ENCODE peak calls at places on chromosomes 4 and X, in eight cellular contexts. One of them, this sample, is unnamed.

GRCh38 chr4:74311696-74312313 is 3.5 kb downstream of the EPGN start:
- DNase-seq in T47D: no peak
- DNase-seq in retina: peak
- DNase-seq in HCEC 1CT: no peak
- DNase-seq in HT1080: peak
- DNase-seq in activated naive CD4-positive, alpha-beta T cell: no peak
- DNase-seq in GM04504: peak
- DNase-seq in activated CD8-positive, alpha-beta memory T cell treated with anti-CD3 and anti-CD28 coated beads for 1 hour: no peak
- DNase-seq in this sample: peak

GRCh38 chrX:10045327-10046000 is 78.3 kb downstream of the CLDN34 start:
- DNase-seq in GM04504: no peak
- DNase-seq in retina: no peak
- DNase-seq in activated CD8-positive, alpha-beta memory T cell treated with anti-CD3 and anti-CD28 coated beads for 1 hour: no peak
- DNase-seq in T47D: no peak
- DNase-seq in HCEC 1CT: no peak
- DNase-seq in HT1080: no peak
- DNase-seq in activated naive CD4-positive, alpha-beta T cell: no peak
- DNase-seq in this sample: no peak

GRCh38 chr4:185520119-185520518 is 15.2 kb downstream of the PDLIM3 start:
- DNase-seq in HCEC 1CT: no peak
- DNase-seq in GM04504: no peak
- DNase-seq in T47D: no peak
- DNase-seq in activated naive CD4-positive, alpha-beta T cell: no peak
- DNase-seq in HT1080: peak
- DNase-seq in retina: no peak
- DNase-seq in activated CD8-positive, alpha-beta memory T cell treated with anti-CD3 and anti-CD28 coated beads for 1 hour: no peak
- DNase-seq in this sample: no peak

GRCh38 chr4:165813606-165814005 is 59.4 kb upstream of the TLL1 start:
- DNase-seq in HT1080: no peak
- DNase-seq in activated CD8-positive, alpha-beta memory T cell treated with anti-CD3 and anti-CD28 coated beads for 1 hour: no peak
- DNase-seq in HCEC 1CT: no peak
- DNase-seq in GM04504: no peak
- DNase-seq in retina: no peak
- DNase-seq in activated naive CD4-positive, alpha-beta T cell: no peak
- DNase-seq in T47D: no peak
- DNase-seq in this sample: peak

GRCh38 chrX:4091046-4091760 is 377.8 kb upstream of the PRKX start:
- DNase-seq in activated CD8-positive, alpha-beta memory T cell treated with anti-CD3 and anti-CD28 coated beads for 1 hour: no peak
- DNase-seq in activated naive CD4-positive, alpha-beta T cell: no peak
- DNase-seq in HT1080: peak
- DNase-seq in retina: no peak
- DNase-seq in HCEC 1CT: no peak
- DNase-seq in GM04504: no peak
- DNase-seq in T47D: no peak
- DNase-seq in this sample: peak

GRCh38 chrX:124386401-124386800 is 40.0 kb downstream of the SH2D1A start:
- DNase-seq in retina: no peak
- DNase-seq in GM04504: no peak
- DNase-seq in activated CD8-positive, alpha-beta memory T cell treated with anti-CD3 and anti-CD28 coated beads for 1 hour: no peak
- DNase-seq in HT1080: no peak
- DNase-seq in activated naive CD4-positive, alpha-beta T cell: no peak
- DNase-seq in HCEC 1CT: no peak
- DNase-seq in T47D: no peak
- DNase-seq in this sample: no peak

GRCh38 chrX:134146493-134146892 is 90.5 kb upstream of the CCDC160 start:
- DNase-seq in activated naive CD4-positive, alpha-beta T cell: no peak
- DNase-seq in T47D: no peak
- DNase-seq in HCEC 1CT: no peak
- DNase-seq in retina: peak
- DNase-seq in activated CD8-positive, alpha-beta memory T cell treated with anti-CD3 and anti-CD28 coated beads for 1 hour: no peak
- DNase-seq in HT1080: no peak
- DNase-seq in GM04504: no peak
- DNase-seq in this sample: no peak

GRCh38 chr4:47251363-47252135 is 212.0 kb downstream of the COMMD8 start:
- DNase-seq in activated CD8-positive, alpha-beta memory T cell treated with anti-CD3 and anti-CD28 coated beads for 1 hour: no peak
- DNase-seq in T47D: no peak
- DNase-seq in HT1080: no peak
- DNase-seq in HCEC 1CT: no peak
- DNase-seq in activated naive CD4-positive, alpha-beta T cell: no peak
- DNase-seq in GM04504: no peak
- DNase-seq in retina: no peak
- DNase-seq in this sample: peak

GRCh38 chr4:71878388-71878787 is 94.5 kb upstream of the GC start:
- DNase-seq in HT1080: no peak
- DNase-seq in activated naive CD4-positive, alpha-beta T cell: no peak
- DNase-seq in T47D: no peak
- DNase-seq in retina: no peak
- DNase-seq in GM04504: no peak
- DNase-seq in activated CD8-positive, alpha-beta memory T cell treated with anti-CD3 and anti-CD28 coated beads for 1 hour: no peak
- DNase-seq in HCEC 1CT: no peak
- DNase-seq in this sample: no peak

GRCh38 chrX:30713061-30713525 is 59.9 kb downstream of the GK start:
- DNase-seq in activated naive CD4-positive, alpha-beta T cell: no peak
- DNase-seq in activated CD8-positive, alpha-beta memory T cell treated with anti-CD3 and anti-CD28 coated beads for 1 hour: peak
- DNase-seq in HCEC 1CT: peak
- DNase-seq in T47D: peak
- DNase-seq in HT1080: peak
- DNase-seq in GM04504: peak
- DNase-seq in retina: peak
- DNase-seq in this sample: peak

GRCh38 chr4:24743931-24744330 is 51.4 kb upstream of the SOD3 start:
- DNase-seq in T47D: no peak
- DNase-seq in activated naive CD4-positive, alpha-beta T cell: no peak
- DNase-seq in HT1080: no peak
- DNase-seq in HCEC 1CT: no peak
- DNase-seq in retina: no peak
- DNase-seq in activated CD8-positive, alpha-beta memory T cell treated with anti-CD3 and anti-CD28 coated beads for 1 hour: no peak
- DNase-seq in GM04504: no peak
- DNase-seq in this sample: no peak

GRCh38 chrX:102712216-102712966 is at the start of gene GPRASP2:
- DNase-seq in activated naive CD4-positive, alpha-beta T cell: no peak
- DNase-seq in HCEC 1CT: peak
- DNase-seq in GM04504: no peak
- DNase-seq in retina: peak
- DNase-seq in T47D: peak
- DNase-seq in activated CD8-positive, alpha-beta memory T cell treated with anti-CD3 and anti-CD28 coated beads for 1 hour: no peak
- DNase-seq in HT1080: peak
- DNase-seq in this sample: peak

GRCh38 chr4:119477412-119478053 is 151.1 kb downstream of the PDE5A start:
- DNase-seq in GM04504: no peak
- DNase-seq in retina: no peak
- DNase-seq in activated CD8-positive, alpha-beta memory T cell treated with anti-CD3 and anti-CD28 coated beads for 1 hour: no peak
- DNase-seq in activated naive CD4-positive, alpha-beta T cell: no peak
- DNase-seq in HCEC 1CT: no peak
- DNase-seq in T47D: no peak
- DNase-seq in HT1080: no peak
- DNase-seq in this sample: no peak

GRCh38 chr4:93810340-93810992 is 18.1 kb upstream of the ATOH1 start:
- DNase-seq in T47D: no peak
- DNase-seq in GM04504: no peak
- DNase-seq in activated CD8-positive, alpha-beta memory T cell treated with anti-CD3 and anti-CD28 coated beads for 1 hour: no peak
- DNase-seq in HCEC 1CT: no peak
- DNase-seq in HT1080: no peak
- DNase-seq in activated naive CD4-positive, alpha-beta T cell: no peak
- DNase-seq in retina: no peak
- DNase-seq in this sample: no peak

GRCh38 chrX:18448416-18448815 is 23.0 kb downstream of the CDKL5 start:
- DNase-seq in HT1080: no peak
- DNase-seq in activated naive CD4-positive, alpha-beta T cell: no peak
- DNase-seq in T47D: no peak
- DNase-seq in retina: no peak
- DNase-seq in GM04504: no peak
- DNase-seq in HCEC 1CT: no peak
- DNase-seq in activated CD8-positive, alpha-beta memory T cell treated with anti-CD3 and anti-CD28 coated beads for 1 hour: no peak
- DNase-seq in this sample: peak

GRCh38 chrX:16662402-16662801 is 12.4 kb downstream of the S100G start:
- DNase-seq in retina: no peak
- DNase-seq in T47D: peak
- DNase-seq in activated CD8-positive, alpha-beta memory T cell treated with anti-CD3 and anti-CD28 coated beads for 1 hour: no peak
- DNase-seq in HCEC 1CT: no peak
- DNase-seq in activated naive CD4-positive, alpha-beta T cell: no peak
- DNase-seq in GM04504: no peak
- DNase-seq in HT1080: no peak
- DNase-seq in this sample: no peak

This sample was measured in M059J.